ENCODE peak calls at places on chromosomes 7 and 10, in six cellular contexts. One of them, this sample, is unnamed.

GRCh38 chr7:93964262-93964661 is 39.9 kb downstream of the BET1 start:
- DNase-seq in left cardiac atrium: no peak
- DNase-seq in posterior cingulate gyrus: no peak
- DNase-seq in T follicular helper cell: no peak
- DNase-seq in HFF-Myc: no peak
- DNase-seq in left ventricle myocardium superior: no peak
- DNase-seq in this sample: no peak

GRCh38 chr10:131891196-131891928 is 9.4 kb upstream of the PPP2R2D start:
- DNase-seq in posterior cingulate gyrus: no peak
- DNase-seq in HFF-Myc: no peak
- DNase-seq in left cardiac atrium: no peak
- DNase-seq in left ventricle myocardium superior: no peak
- DNase-seq in T follicular helper cell: no peak
- DNase-seq in this sample: no peak

GRCh38 chr10:42428534-42428933 is 209.8 kb downstream of the ZNF33B start:
- DNase-seq in left ventricle myocardium superior: no peak
- DNase-seq in HFF-Myc: peak
- DNase-seq in left cardiac atrium: no peak
- DNase-seq in T follicular helper cell: no peak
- DNase-seq in posterior cingulate gyrus: no peak
- DNase-seq in this sample: no peak

GRCh38 chr7:5767066-5767465 is 14.4 kb downstream of the RNF216 start:
- DNase-seq in HFF-Myc: no peak
- DNase-seq in T follicular helper cell: no peak
- DNase-seq in posterior cingulate gyrus: no peak
- DNase-seq in left cardiac atrium: no peak
- DNase-seq in left ventricle myocardium superior: no peak
- DNase-seq in this sample: no peak

GRCh38 chr10:99945286-99945685 is 64.5 kb downstream of the DNMBP start:
- DNase-seq in HFF-Myc: peak
- DNase-seq in left ventricle myocardium superior: no peak
- DNase-seq in posterior cingulate gyrus: no peak
- DNase-seq in left cardiac atrium: peak
- DNase-seq in T follicular helper cell: no peak
- DNase-seq in this sample: no peak

GRCh38 chr10:77333610-77334340 is 303.8 kb downstream of the KCNMA1 start:
- DNase-seq in left cardiac atrium: no peak
- DNase-seq in posterior cingulate gyrus: no peak
- DNase-seq in T follicular helper cell: no peak
- DNase-seq in HFF-Myc: no peak
- DNase-seq in left ventricle myocardium superior: no peak
- DNase-seq in this sample: no peak

GRCh38 chr10:86258488-86258887 is 108.1 kb downstream of the GRID1 start:
- DNase-seq in left cardiac atrium: no peak
- DNase-seq in posterior cingulate gyrus: no peak
- DNase-seq in T follicular helper cell: no peak
- DNase-seq in left ventricle myocardium superior: no peak
- DNase-seq in HFF-Myc: no peak
- DNase-seq in this sample: no peak

GRCh38 chr7:138753611-138754010 is 44.2 kb upstream of the TMEM213 start:
- DNase-seq in HFF-Myc: no peak
- DNase-seq in posterior cingulate gyrus: no peak
- DNase-seq in left ventricle myocardium superior: no peak
- DNase-seq in T follicular helper cell: no peak
- DNase-seq in left cardiac atrium: no peak
- DNase-seq in this sample: no peak

GRCh38 chr7:21939136-21939857 is 6.4 kb downstream of the CDCA7L start:
- DNase-seq in T follicular helper cell: no peak
- DNase-seq in left ventricle myocardium superior: no peak
- DNase-seq in left cardiac atrium: no peak
- DNase-seq in posterior cingulate gyrus: no peak
- DNase-seq in HFF-Myc: no peak
- DNase-seq in this sample: no peak

GRCh38 chr10:5831446-5831782 is 18.2 kb upstream of the GDI2 start:
- DNase-seq in posterior cingulate gyrus: no peak
- DNase-seq in left cardiac atrium: no peak
- DNase-seq in HFF-Myc: no peak
- DNase-seq in left ventricle myocardium superior: no peak
- DNase-seq in T follicular helper cell: no peak
- DNase-seq in this sample: no peak

GRCh38 chr7:19392246-19392645 is 247.0 kb upstream of the FERD3L start:
- DNase-seq in HFF-Myc: no peak
- DNase-seq in posterior cingulate gyrus: no peak
- DNase-seq in T follicular helper cell: no peak
- DNase-seq in left cardiac atrium: no peak
- DNase-seq in left ventricle myocardium superior: no peak
- DNase-seq in this sample: peak

GRCh38 chr7:85659364-85659763 is 472.5 kb upstream of the SEMA3D start:
- DNase-seq in T follicular helper cell: no peak
- DNase-seq in HFF-Myc: no peak
- DNase-seq in left cardiac atrium: no peak
- DNase-seq in posterior cingulate gyrus: no peak
- DNase-seq in left ventricle myocardium superior: no peak
- DNase-seq in this sample: no peak

GRCh38 chr7:37683263-37684120 is at the start of gene GPR141:
- DNase-seq in posterior cingulate gyrus: no peak
- DNase-seq in T follicular helper cell: no peak
- DNase-seq in HFF-Myc: no peak
- DNase-seq in left ventricle myocardium superior: no peak
- DNase-seq in left cardiac atrium: no peak
- DNase-seq in this sample: no peak

GRCh38 chr7:129169171-129169643 is 19.2 kb upstream of the SMO start:
- DNase-seq in posterior cingulate gyrus: no peak
- DNase-seq in left ventricle myocardium superior: peak
- DNase-seq in HFF-Myc: no peak
- DNase-seq in left cardiac atrium: peak
- DNase-seq in T follicular helper cell: no peak
- DNase-seq in this sample: no peak

GRCh38 chr10:50605280-50606270 is 18.2 kb downstream of the SGMS1 start:
- DNase-seq in left ventricle myocardium superior: no peak
- DNase-seq in T follicular helper cell: no peak
- DNase-seq in left cardiac atrium: peak
- DNase-seq in HFF-Myc: no peak
- DNase-seq in posterior cingulate gyrus: no peak
- DNase-seq in this sample: peak

GRCh38 chr7:30584415-30584814 is 10.3 kb upstream of the GARS1 start:
- DNase-seq in HFF-Myc: no peak
- DNase-seq in left cardiac atrium: no peak
- DNase-seq in T follicular helper cell: no peak
- DNase-seq in left ventricle myocardium superior: no peak
- DNase-seq in posterior cingulate gyrus: no peak
- DNase-seq in this sample: no peak

GRCh38 chr10:104076743-104077160 is 8.9 kb downstream of the COL17A1 start:
- DNase-seq in posterior cingulate gyrus: no peak
- DNase-seq in left ventricle myocardium superior: peak
- DNase-seq in HFF-Myc: peak
- DNase-seq in left cardiac atrium: peak
- DNase-seq in T follicular helper cell: no peak
- DNase-seq in this sample: peak

GRCh38 chr10:6014241-6014761 is 37.0 kb upstream of the IL15RA start:
- DNase-seq in left cardiac atrium: peak
- DNase-seq in left ventricle myocardium superior: no peak
- DNase-seq in T follicular helper cell: peak
- DNase-seq in HFF-Myc: peak
- DNase-seq in posterior cingulate gyrus: no peak
- DNase-seq in this sample: no peak

GRCh38 chr7:140526901-140527664 is 47.8 kb upstream of the MKRN1 start:
- DNase-seq in left ventricle myocardium superior: no peak
- DNase-seq in T follicular helper cell: no peak
- DNase-seq in HFF-Myc: no peak
- DNase-seq in left cardiac atrium: no peak
- DNase-seq in posterior cingulate gyrus: no peak
- DNase-seq in this sample: no peak

GRCh38 chr7:5704534-5704922 is 76.9 kb downstream of the RNF216 start:
- DNase-seq in posterior cingulate gyrus: peak
- DNase-seq in T follicular helper cell: peak
- DNase-seq in left ventricle myocardium superior: peak
- DNase-seq in HFF-Myc: no peak
- DNase-seq in left cardiac atrium: peak
- DNase-seq in this sample: peak

GRCh38 chr7:76206633-76207032 is 4.9 kb downstream of the SRRM3 start:
- DNase-seq in left cardiac atrium: peak
- DNase-seq in posterior cingulate gyrus: peak
- DNase-seq in left ventricle myocardium superior: no peak
- DNase-seq in HFF-Myc: no peak
- DNase-seq in T follicular helper cell: no peak
- DNase-seq in this sample: no peak

This sample was measured in brain pericyte.